ENCODE peak calls at places on chromosomes 3 and 15, in four cellular contexts. L, Z, D and H are unnamed samples.

GRCh38 chr3:129341331-129342141 is 62.9 kb downstream of the HMCES start:
- DNase-seq in Z (no peak), L (no peak), D (no peak), H (no peak)

GRCh38 chr3:22685598-22685997 is 517.5 kb upstream of the UBE2E2 start:
- DNase-seq in Z (peak), D (no peak), L (no peak), H (peak)

GRCh38 chr15:64699767-64700388 is 75.5 kb downstream of the RBPMS2 start:
- DNase-seq in Z (peak), D (peak), L (peak), H (peak)

GRCh38 chr3:55880357-55880756 is 393.3 kb upstream of the WNT5A start:
- DNase-seq in L (no peak), Z (peak), D (no peak), H (peak)

GRCh38 chr3:127675651-127676391 is 3.1 kb downstream of the ABTB1 start:
- DNase-seq in L (peak), D (no peak), Z (no peak), H (no peak)

GRCh38 chr15:71279757-71280141 is 164.5 kb downstream of the THSD4 start:
- DNase-seq in D (no peak), L (no peak), Z (no peak), H (peak)

GRCh38 chr3:129248286-129248979 is 973 bp upstream of the COPG1 start:
- DNase-seq in D (no peak), L (no peak), Z (no peak), H (no peak)

GRCh38 chr15:41917767-41918430 is 24.0 kb upstream of the SPTBN5 start:
- DNase-seq in Z (peak), L (no peak), D (no peak), H (peak)

GRCh38 chr3:159252772-159253384 is 451.0 kb downstream of the MFSD1 start:
- DNase-seq in L (no peak), Z (peak), D (no peak), H (peak)

GRCh38 chr3:125322166-125322565 is 53.0 kb downstream of the ZNF148 start:
- DNase-seq in Z (peak), D (no peak), L (no peak), H (peak)

GRCh38 chr3:194879991-194880939 is 194.6 kb downstream of the FAM43A start:
- DNase-seq in D (no peak), Z (no peak), L (no peak), H (no peak)

GRCh38 chr3:154194869-154195268 is 73.7 kb downstream of the ARHGEF26 start:
- DNase-seq in L (no peak), D (no peak), Z (no peak), H (no peak)

GRCh38 chr3:186614266-186614596 is 1.4 kb downstream of the AHSG start:
- DNase-seq in Z (no peak), D (no peak), L (no peak), H (no peak)

GRCh38 chr3:187016639-187017345 is 86.5 kb downstream of the ST6GAL1 start:
- DNase-seq in Z (peak), L (no peak), D (no peak), H (peak)

GRCh38 chr3:50435382-50435781 is 68.1 kb downstream of the CACNA2D2 start:
- DNase-seq in Z (no peak), L (no peak), D (no peak), H (no peak)

GRCh38 chr3:117192888-117193287 is 483.3 kb downstream of the TUSC7 start:
- DNase-seq in Z (no peak), D (no peak), L (no peak), H (no peak)

GRCh38 chr3:95797081-95797480 is 1017.3 kb upstream of the EPHA6 start:
- DNase-seq in L (no peak), D (no peak), Z (no peak), H (no peak)

GRCh38 chr15:67914028-67914427 is 74.2 kb upstream of the RNU6-1 start:
- DNase-seq in L (no peak), D (no peak), Z (no peak), H (no peak)

GRCh38 chr15:38707802-38708671 is 143.4 kb upstream of the RASGRP1 start:
- DNase-seq in Z (peak), D (no peak), L (no peak), H (peak)

GRCh38 chr15:56356616-56357015 is 8.6 kb upstream of the TEX9 start:
- DNase-seq in D (no peak), L (no peak), Z (peak), H (peak)

GRCh38 chr15:24269923-24270322 is 405.7 kb upstream of the NPAP1 start:
- DNase-seq in D (no peak), Z (no peak), L (no peak), H (no peak)

GRCh38 chr3:123658860-123659221 is 74.0 kb upstream of the HACD2 start:
- DNase-seq in D (no peak), L (peak), Z (no peak), H (no peak)

GRCh38 chr3:140494970-140495369 is 182.9 kb upstream of the TRIM42 start:
- DNase-seq in Z (no peak), D (no peak), L (no peak), H (no peak)

GRCh38 chr3:155423526-155423925 is 130.0 kb upstream of the STRIT1 start:
- DNase-seq in L (no peak), D (no peak), Z (no peak), H (no peak)

GRCh38 chr3:178712247-178712646 is 176.0 kb downstream of the KCNMB2 start:
- DNase-seq in Z (no peak), L (no peak), D (no peak), H (no peak)

GRCh38 chr15:35182841-35183479 is 97.9 kb upstream of the NANOGP8 start:
- DNase-seq in L (no peak), D (no peak), Z (no peak), H (no peak)

GRCh38 chr15:90047956-90048575 is 46.9 kb downstream of the ZNF710 start:
- DNase-seq in L (no peak), D (no peak), Z (no peak), H (no peak)

GRCh38 chr3:133888739-133889340 is 6.8 kb downstream of the RAB6B start:
- DNase-seq in Z (no peak), D (peak), L (no peak), H (no peak)

GRCh38 chr3:142888099-142888483 is 792 bp downstream of the PCOLCE2 start:
- DNase-seq in Z (peak), D (peak), L (peak), H (peak)

GRCh38 chr3:136544532-136544931 is 207.6 kb downstream of the STAG1 start:
- DNase-seq in D (no peak), Z (peak), L (no peak), H (peak)

GRCh38 chr15:63872759-63873510 is 39.2 kb upstream of the HERC1 start:
- DNase-seq in Z (no peak), D (no peak), L (no peak), H (no peak)

GRCh38 chr3:194985031-194985578 is 285.9 kb downstream of the XXYLT1 start:
- DNase-seq in Z (no peak), D (peak), L (peak), H (no peak)

GRCh38 chr3:11136116-11136515 is 18.2 kb upstream of the HRH1 start:
- DNase-seq in L (no peak), Z (peak), D (no peak), H (peak)

GRCh38 chr15:51576451-51576850 is 46.1 kb downstream of the DMXL2 start:
- DNase-seq in Z (no peak), L (no peak), D (no peak), H (no peak)

GRCh38 chr3:149783576-149783975 is 8.8 kb downstream of the ANKUB1 start:
- DNase-seq in D (no peak), L (no peak), Z (peak), H (peak)

GRCh38 chr3:178833696-178834095 is 237.9 kb downstream of the ZMAT3 start:
- DNase-seq in D (no peak), L (no peak), Z (no peak), H (no peak)

GRCh38 chr15:81189583-81190283 is 6.9 kb upstream of the IL16 start:
- DNase-seq in D (peak), Z (peak), L (peak), H (peak)

GRCh38 chr3:113721638-113722037 is 24.4 kb downstream of the NAA50 start:
- DNase-seq in D (no peak), L (no peak), Z (no peak), H (no peak)

GRCh38 chr3:102238362-102238761 is 196.5 kb upstream of the ZPLD1 start:
- DNase-seq in Z (peak), D (no peak), L (no peak), H (peak)

GRCh38 chr3:102233881-102234280 is 200.9 kb upstream of the ZPLD1 start:
- DNase-seq in D (no peak), Z (no peak), L (no peak), H (no peak)

GRCh38 chr3:102237838-102238237 is 197.0 kb upstream of the ZPLD1 start:
- DNase-seq in Z (no peak), L (no peak), D (no peak), H (no peak)

GRCh38 chr3:102237181-102237580 is 197.6 kb upstream of the ZPLD1 start:
- DNase-seq in D (no peak), L (no peak), Z (no peak), H (no peak)

GRCh38 chr3:102235679-102236078 is 199.1 kb upstream of the ZPLD1 start:
- DNase-seq in D (no peak), Z (no peak), L (no peak), H (peak)
- TF ChIP-seq CTCF in D (no peak), Z (peak), L (peak), H (peak)

GRCh38 chr3:163915279-163915678 is 1163.0 kb downstream of the SI start:
- DNase-seq in D (no peak), L (no peak), Z (no peak), H (no peak)

GRCh38 chr3:163914567-163914966 is 1163.7 kb downstream of the SI start:
- DNase-seq in L (no peak), D (no peak), Z (no peak), H (no peak)

GRCh38 chr3:163919154-163919553 is 1159.1 kb downstream of the SI start:
- DNase-seq in L (no peak), Z (no peak), D (no peak), H (peak)

GRCh38 chr3:163916596-163917560 is 1161.4 kb downstream of the SI start:
- DNase-seq in D (no peak), L (no peak), Z (no peak), H (peak)
- TF ChIP-seq CTCF in D (peak), L (peak), Z (no peak), H (peak)

GRCh38 chr3:122215592-122216298 is 32.3 kb downstream of the CASR start:
- DNase-seq in Z (no peak), D (no peak), L (no peak), H (no peak)
- TF ChIP-seq CTCF in Z (no peak), D (no peak), L (no peak), H (no peak)

GRCh38 chr15:45454825-45455224 is 67.7 kb downstream of the SLC30A4 start:
- DNase-seq in Z (peak), D (peak), L (peak), H (peak)
- TF ChIP-seq CTCF in Z (peak), D (no peak), L (no peak), H (no peak)

GRCh38 chr3:87792193-87792531 is 266.6 kb downstream of the CGGBP1 start:
- DNase-seq in Z (no peak), L (no peak), D (no peak), H (no peak)

GRCh38 chr3:87796137-87796899 is 262.5 kb downstream of the CGGBP1 start:
- DNase-seq in Z (no peak), D (no peak), L (no peak), H (no peak)

GRCh38 chr3:87793322-87793877 is 265.4 kb downstream of the CGGBP1 start:
- DNase-seq in D (no peak), L (no peak), Z (no peak), H (no peak)

GRCh38 chr3:87791248-87792027 is 267.4 kb downstream of the CGGBP1 start:
- DNase-seq in Z (no peak), D (no peak), L (no peak), H (no peak)

GRCh38 chr3:87792532-87793321 is 266.1 kb downstream of the CGGBP1 start:
- DNase-seq in L (no peak), D (peak), Z (no peak), H (peak)
- TF ChIP-seq CTCF in L (no peak), D (no peak), Z (no peak), H (no peak)

DNA sequence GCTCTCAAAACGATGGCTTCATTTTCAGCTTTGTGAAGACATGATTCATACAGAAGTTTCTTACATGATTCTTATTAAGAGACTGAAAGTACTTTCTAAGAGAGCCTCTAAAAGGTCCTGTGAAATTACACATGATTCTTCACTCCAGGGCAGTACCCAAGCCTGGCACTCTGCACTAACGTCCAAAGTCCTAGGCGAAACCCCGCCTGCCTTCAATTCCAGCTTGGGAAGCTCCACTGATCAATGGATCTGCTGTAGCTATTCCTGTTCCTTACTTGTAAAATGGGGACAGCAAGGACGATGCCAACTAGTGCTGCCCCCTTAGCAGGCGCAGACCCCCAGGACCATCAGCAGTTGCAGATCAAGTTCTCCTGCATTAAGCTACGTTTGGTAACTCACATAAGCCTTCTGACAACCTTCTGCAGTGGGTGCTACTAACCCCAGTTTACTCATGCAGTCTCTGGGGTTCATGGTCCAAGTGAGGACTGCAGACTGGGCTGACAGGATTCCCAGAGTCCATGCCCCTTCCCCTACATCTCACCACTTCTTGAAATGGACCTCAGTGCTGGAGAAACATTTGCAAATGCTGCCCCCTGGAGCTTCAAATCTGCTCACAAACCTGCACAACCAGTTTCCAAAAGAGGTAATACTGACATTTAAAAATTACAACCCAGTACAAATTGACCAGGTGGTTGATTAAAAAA is 10.6 kb downstream of the CHCHD4 start:
- DNase-seq in D (no peak), Z (no peak), L (no peak), H (no peak)
- TF ChIP-seq CTCF in D (no peak), Z (peak), L (no peak), H (peak)

DNA sequence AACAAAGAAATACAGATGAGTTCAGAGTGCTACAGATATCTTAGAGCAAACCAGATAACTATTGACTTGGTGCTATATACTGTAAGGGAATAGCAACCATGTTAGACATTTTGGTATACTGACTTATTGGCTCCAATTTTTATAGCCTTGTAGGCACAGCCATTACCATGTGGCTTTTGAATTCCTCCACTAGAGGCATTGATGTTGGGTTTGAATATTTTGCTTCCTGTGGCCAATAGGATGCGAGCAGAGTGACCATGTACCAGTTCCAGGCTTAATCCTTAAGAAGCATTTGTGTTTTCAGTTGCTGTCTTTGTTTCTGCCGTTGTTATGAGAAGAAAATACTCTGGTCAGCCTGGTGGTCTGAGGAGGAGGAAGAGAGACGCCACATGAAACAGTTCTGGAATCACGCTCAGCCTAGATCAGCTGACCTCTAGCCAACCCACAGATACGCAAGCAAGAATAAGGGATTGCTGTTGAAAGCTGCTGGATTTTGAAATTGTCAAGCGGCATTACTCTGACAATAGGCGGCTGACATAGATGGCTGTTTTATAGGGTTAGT is 109.4 kb upstream of the TNIK start:
- DNase-seq in Z (no peak), D (no peak), L (no peak), H (no peak)
- TF ChIP-seq CTCF in Z (no peak), D (no peak), L (no peak), H (no peak)